ENCODE peak calls at places on chromosome 18, in five cellular contexts. T, K, A, G and N are unnamed samples. For H3K4me1, the result is how much of the 10 kb centered on the place peaks cover.

GRCh38 chr18:48571619-48572384 is 33.0 kb downstream of the CTIF start:
- DNase-seq in G (no peak), A (no peak), T (no peak), K (no peak), N (no peak)

GRCh38 chr18:67300498-67300897 is 216.0 kb downstream of the DSEL start:
- DNase-seq in A (no peak), G (peak), T (no peak), K (peak), N (no peak)

GRCh38 chr18:70693196-70693595 is 404.4 kb downstream of the SOCS6 start:
- DNase-seq in T (no peak), G (no peak), K (no peak), A (peak), N (no peak)

GRCh38 chr18:66603941-66604627 is at the start of gene CDH19:
- DNase-seq in K (no peak), T (no peak), G (no peak), A (no peak), N (no peak)

GRCh38 chr18:25710981-25711380 is 359.0 kb upstream of the ZNF521 start:
- DNase-seq in G (no peak), A (no peak), T (no peak), K (no peak), N (no peak)

GRCh38 chr18:22191346-22191710 is 21.9 kb downstream of the GATA6 start:
- DNase-seq in G (no peak), A (no peak), T (no peak), K (no peak), N (no peak)

GRCh38 chr18:32760391-32760790 is 12.4 kb downstream of the KLHL14 start:
- DNase-seq in K (no peak), A (no peak), G (peak), T (no peak), N (no peak)

GRCh38 chr18:29157905-29158304 is 981.0 kb upstream of the CDH2 start:
- DNase-seq in T (no peak), A (no peak), K (no peak), G (no peak), N (no peak)

GRCh38 chr18:67919316-67919715 is 402.8 kb upstream of the DSEL start:
- DNase-seq in K (no peak), A (no peak), T (no peak), G (no peak), N (no peak)

GRCh38 chr18:48813833-48814489 is 136.8 kb downstream of the SMAD7 start:
- DNase-seq in K (peak), A (no peak), G (no peak), T (peak), N (no peak)

GRCh38 chr18:78895207-78896001 is 84.2 kb upstream of the SALL3 start:
- DNase-seq in G (no peak), K (no peak), T (no peak), A (no peak), N (no peak)

GRCh38 chr18:13452448-13452811 is 233.9 kb downstream of the LDLRAD4 start:
- DNase-seq in T (no peak), A (no peak), G (no peak), K (no peak), N (no peak)

GRCh38 chr18:58051765-58052460 is 7.9 kb downstream of the NEDD4L start:
- DNase-seq in K (peak), T (no peak), G (no peak), A (no peak), N (no peak)

GRCh38 chr18:4755848-4756247 is 300.7 kb upstream of the DLGAP1 start:
- DNase-seq in G (peak), K (no peak), A (no peak), T (no peak), N (no peak)

GRCh38 chr18:59096098-59096779 is 43.4 kb upstream of the SEC11C start:
- DNase-seq in A (no peak), G (no peak), K (no peak), T (no peak), N (no peak)

GRCh38 chr18:42155024-42155423 is 200.0 kb downstream of the PIK3C3 start:
- DNase-seq in G (no peak), K (no peak), A (peak), T (no peak), N (no peak)

GRCh38 chr18:55768255-55768654 is 180.3 kb upstream of the TCF4 start:
- DNase-seq in G (no peak), A (no peak), T (no peak), K (no peak), N (peak)

GRCh38 chr18:64082513-64082912 is 66.4 kb downstream of the LINC00305 start:
- DNase-seq in K (no peak), T (no peak), A (no peak), G (no peak), N (no peak)

GRCh38 chr18:926946-927345 is 22.3 kb downstream of the ADCYAP1 start:
- DNase-seq in K (no peak), A (no peak), G (no peak), T (no peak), N (no peak)

GRCh38 chr18:10035306-10035991 is 121.6 kb downstream of the VAPA start:
- DNase-seq in G (no peak), T (peak), A (no peak), K (no peak), N (no peak)

GRCh38 chr18:63963610-63964256 is 6.1 kb upstream of the SERPINB8 start:
- DNase-seq in A (peak), T (no peak), K (peak), G (peak), N (no peak)

GRCh38 chr18:76721207-76721996 is 101.0 kb upstream of the ZNF236 start:
- DNase-seq in G (no peak), T (no peak), A (no peak), K (peak), N (no peak)

GRCh38 chr18:61995547-61996062 is 102.8 kb upstream of the RNF152 start:
- DNase-seq in G (no peak), A (no peak), K (no peak), T (no peak), N (no peak)

GRCh38 chr18:62751341-62751821 is 36.0 kb downstream of the PHLPP1 start:
- DNase-seq in A (no peak), K (no peak), G (no peak), T (no peak), N (peak)

GRCh38 chr18:5461056-5461455 is 82.7 kb downstream of the EPB41L3 start:
- DNase-seq in T (no peak), G (no peak), K (no peak), A (no peak), N (no peak)

GRCh38 chr18:10414293-10414842 is 40.1 kb upstream of the APCDD1 start:
- DNase-seq in T (no peak), G (no peak), A (no peak), K (no peak), N (no peak)

GRCh38 chr18:12421732-12422131 is 14.0 kb downstream of the PRELID3A start:
- DNase-seq in A (no peak), G (peak), T (no peak), K (no peak), N (no peak)

GRCh38 chr18:48592540-48592939 is 53.7 kb downstream of the CTIF start:
- DNase-seq in K (no peak), A (no peak), T (no peak), G (no peak), N (no peak)

GRCh38 chr18:25349926-25350560 is 1.9 kb downstream of the ZNF521 start:
- DNase-seq in T (no peak), G (no peak), K (no peak), A (peak), N (no peak)

GRCh38 chr18:58196164-58196563 is 152.1 kb downstream of the NEDD4L start:
- DNase-seq in G (no peak), A (no peak), K (no peak), T (no peak), N (no peak)

GRCh38 chr18:58753976-58754375 is 82.7 kb downstream of the MALT1 start:
- DNase-seq in T (no peak), A (no peak), K (no peak), G (no peak), N (no peak)

GRCh38 chr18:76766429-76766828 is 55.9 kb upstream of the ZNF236 start:
- DNase-seq in G (no peak), A (no peak), T (no peak), K (no peak), N (no peak)

GRCh38 chr18:73264562-73264921 is 396.8 kb upstream of the NETO1 start:
- DNase-seq in A (no peak), K (no peak), T (no peak), G (no peak), N (no peak)

GRCh38 chr18:12410121-12410520 is 2.4 kb downstream of the PRELID3A start:
- DNase-seq in G (no peak), K (no peak), T (no peak), A (peak), N (no peak)

GRCh38 chr18:34224423-34225217 is at the start of gene NOL4:
- DNase-seq in G (no peak), T (peak), A (peak), K (no peak), N (peak)

GRCh38 chr18:46158498-46158897 is 54.3 kb downstream of the HAUS1 start:
- DNase-seq in G (no peak), K (no peak), T (no peak), A (no peak), N (no peak)

GRCh38 chr18:36066001-36066400 is 1.4 kb downstream of the RPRD1A start:
- DNase-seq in A (no peak), T (no peak), G (no peak), K (no peak), N (no peak)

GRCh38 chr18:47594063-47594462 is 336.4 kb downstream of the SMAD2 start:
- DNase-seq in A (no peak), K (no peak), G (no peak), T (no peak), N (no peak)

GRCh38 chr18:9348766-9349165 is 14.2 kb downstream of the TWSG1 start:
- DNase-seq in A (no peak), T (no peak), G (no peak), K (no peak), N (no peak)

GRCh38 chr18:50307738-50308470 is 20.4 kb upstream of the CXXC1 start:
- DNase-seq in A (peak), G (peak), K (peak), T (peak), N (peak)

GRCh38 chr18:50311573-50312106 is 24.1 kb upstream of the CXXC1 start:
- DNase-seq in T (no peak), G (no peak), A (no peak), K (no peak), N (no peak)

GRCh38 chr18:50307400-50307737 is 19.9 kb upstream of the CXXC1 start:
- DNase-seq in K (no peak), A (no peak), T (no peak), G (no peak), N (no peak)

GRCh38 chr18:50310080-50310479 is 22.6 kb upstream of the CXXC1 start:
- DNase-seq in G (no peak), A (no peak), K (no peak), T (no peak), N (no peak)

GRCh38 chr18:50306944-50307343 is 19.5 kb upstream of the CXXC1 start:
- DNase-seq in T (no peak), G (no peak), K (no peak), A (no peak), N (no peak)
- H3K4me3 ChIP-seq in T (peak), G (peak), K (peak), A (no peak), N (no peak)

GRCh38 chr18:2967820-2968219 is 45.1 kb downstream of the LPIN2 start:
- DNase-seq in G (no peak), K (no peak), A (peak), T (no peak), N (no peak)
- H3K4me1 ChIP-seq in G (under half), K (half or more), A (under half), T (half or more), N (under half)

GRCh38 chr18:80147418-80148315 is 38.6 kb downstream of the ADNP2 start:
- DNase-seq in K (peak), T (peak), G (peak), A (peak), N (no peak)
- H3K27ac ChIP-seq in K (no peak), T (no peak), G (no peak), A (no peak), N (no peak)

DNA sequence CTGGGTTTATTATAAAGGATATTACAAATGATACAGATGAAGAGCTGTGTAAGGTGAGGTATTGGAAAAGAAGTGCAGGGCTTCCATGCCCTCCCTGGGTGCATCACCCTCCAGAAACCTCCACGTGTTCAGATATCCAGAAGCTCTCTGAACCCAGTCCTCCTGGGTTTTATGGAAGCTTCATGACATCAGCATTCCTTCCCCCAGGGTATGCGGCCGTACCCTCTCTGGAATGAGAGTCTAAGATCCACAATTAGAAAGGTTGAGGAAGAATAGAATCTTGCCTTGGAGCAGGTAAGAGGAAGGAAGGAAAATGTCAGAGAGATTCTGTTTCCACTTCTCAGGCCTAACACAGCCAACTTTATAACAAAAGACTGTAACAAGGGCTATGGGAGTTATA is 208.2 kb upstream of the DCC start:
- DNase-seq in A (no peak), G (no peak), T (no peak), K (no peak), N (no peak)
- H3K4me3 ChIP-seq in A (no peak), G (no peak), T (no peak), K (no peak), N (no peak)